ENCODE peak calls at places on chromosomes 2 and 18, in four cellular contexts. U is OCI-LY7; V is HCT116; A is CD8-positive, alpha-beta memory T cell. Q is an unnamed sample. For H3K4me1, the result is how much of the 10 kb centered on the place peaks cover.

GRCh38 chr2:235740821-235741220 is 247.0 kb downstream of the AGAP1 start:
- DNase-seq in U (no peak), V (no peak), A (no peak), Q (peak)

GRCh38 chr2:121237980-121238665 is 46.9 kb downstream of the TFCP2L1 start:
- DNase-seq in A (no peak), V (no peak), U (no peak), Q (no peak)

GRCh38 chr18:23115683-23116096 is 19.6 kb upstream of the CABLES1 start:
- DNase-seq in A (no peak), V (peak), U (no peak), Q (no peak)

GRCh38 chr2:134207589-134208209 is 46.2 kb upstream of the MGAT5 start:
- DNase-seq in U (peak), V (peak), A (peak), Q (peak)

GRCh38 chr2:106038598-106039375 is 155.3 kb downstream of the UXS1 start:
- DNase-seq in U (no peak), A (no peak), V (no peak), Q (no peak)

GRCh38 chr2:226489765-226490164 is 309.9 kb downstream of the IRS1 start:
- DNase-seq in V (no peak), A (no peak), U (no peak), Q (no peak)

GRCh38 chr2:216636570-216637450 is 3.6 kb downstream of the IGFBP2 start:
- DNase-seq in A (no peak), V (peak), U (no peak), Q (peak)

GRCh38 chr2:3588084-3588483 is 6.8 kb upstream of the COLEC11 start:
- DNase-seq in V (no peak), A (no peak), U (no peak), Q (no peak)

GRCh38 chr2:241724975-241725870 is 9.2 kb upstream of the D2HGDH start:
- DNase-seq in V (no peak), U (no peak), A (no peak), Q (no peak)

GRCh38 chr2:189391201-189391600 is 50.1 kb upstream of the WDR75 start:
- DNase-seq in A (no peak), U (no peak), V (no peak), Q (no peak)

GRCh38 chr18:63141777-63142176 is 177.8 kb downstream of the BCL2 start:
- DNase-seq in A (no peak), U (peak), V (no peak), Q (no peak)

GRCh38 chr18:8506251-8507049 is 102.8 kb upstream of the RAB12 start:
- DNase-seq in V (no peak), U (no peak), A (no peak), Q (no peak)

GRCh38 chr18:43671431-43671830 is 394.1 kb upstream of the SYT4 start:
- DNase-seq in A (no peak), U (no peak), V (no peak), Q (no peak)

DNA sequence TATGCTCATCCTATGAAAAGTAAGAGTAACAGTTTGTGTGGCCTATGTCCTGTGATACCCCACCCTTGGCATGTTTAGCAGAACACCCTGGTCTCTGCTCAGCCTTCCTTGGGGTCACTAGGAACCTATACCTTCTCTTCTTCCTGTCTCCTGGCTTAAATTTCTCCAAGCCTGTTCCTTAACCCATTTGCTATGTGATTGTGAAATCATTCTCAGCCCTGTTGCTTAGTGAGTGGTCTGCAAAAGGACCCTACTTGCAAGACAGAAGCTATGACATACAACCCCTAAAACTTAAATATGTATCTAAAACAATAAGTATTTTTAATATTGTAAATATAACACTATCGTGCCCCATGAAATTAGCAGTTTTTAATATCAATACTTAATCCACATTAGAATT is 524.7 kb downstream of the PARD3B start:
- DNase-seq in U (no peak), V (no peak), A (no peak), Q (no peak)
- H3K4me1 ChIP-seq in U (under half), V (under half), A (under half), Q (under half)

GRCh38 chr18:77250926-77251729 is 1.5 kb downstream of the GALR1 start:
- DNase-seq in V (no peak), U (no peak), A (no peak), Q (no peak)
- H3K4me3 ChIP-seq in V (no peak), U (no peak), A (no peak), Q (no peak)

GRCh38 chr2:179443175-179443574 is 178.5 kb upstream of the SESTD1 start:
- DNase-seq in V (no peak), U (no peak), A (no peak), Q (no peak)
- H3K4me1 ChIP-seq in V (under half), U (under half), A (under half), Q (under half)

DNA sequence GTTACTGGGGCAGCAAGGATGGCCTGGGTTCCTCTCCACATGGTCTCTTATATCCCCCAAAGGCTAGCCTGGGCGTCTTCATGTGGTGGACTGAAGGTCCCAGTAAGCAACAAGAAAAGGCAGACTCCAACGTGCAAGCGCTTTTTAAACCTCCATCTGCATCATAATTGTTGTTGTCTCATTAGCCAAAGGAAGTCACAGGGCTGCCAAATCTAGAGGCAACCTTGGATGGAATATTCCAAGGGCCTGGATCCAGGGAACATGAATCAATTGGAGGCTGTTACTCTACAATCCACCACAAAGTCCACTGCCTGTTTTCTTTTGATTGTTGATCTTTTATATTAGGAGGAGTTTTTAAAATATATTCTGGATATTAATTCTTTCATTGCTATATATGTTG is 118.8 kb downstream of the SH3RF3 start:
- DNase-seq in U (no peak), V (no peak), A (no peak), Q (no peak)
- H3K4me3 ChIP-seq in U (no peak), V (no peak), A (no peak), Q (no peak)

DNA sequence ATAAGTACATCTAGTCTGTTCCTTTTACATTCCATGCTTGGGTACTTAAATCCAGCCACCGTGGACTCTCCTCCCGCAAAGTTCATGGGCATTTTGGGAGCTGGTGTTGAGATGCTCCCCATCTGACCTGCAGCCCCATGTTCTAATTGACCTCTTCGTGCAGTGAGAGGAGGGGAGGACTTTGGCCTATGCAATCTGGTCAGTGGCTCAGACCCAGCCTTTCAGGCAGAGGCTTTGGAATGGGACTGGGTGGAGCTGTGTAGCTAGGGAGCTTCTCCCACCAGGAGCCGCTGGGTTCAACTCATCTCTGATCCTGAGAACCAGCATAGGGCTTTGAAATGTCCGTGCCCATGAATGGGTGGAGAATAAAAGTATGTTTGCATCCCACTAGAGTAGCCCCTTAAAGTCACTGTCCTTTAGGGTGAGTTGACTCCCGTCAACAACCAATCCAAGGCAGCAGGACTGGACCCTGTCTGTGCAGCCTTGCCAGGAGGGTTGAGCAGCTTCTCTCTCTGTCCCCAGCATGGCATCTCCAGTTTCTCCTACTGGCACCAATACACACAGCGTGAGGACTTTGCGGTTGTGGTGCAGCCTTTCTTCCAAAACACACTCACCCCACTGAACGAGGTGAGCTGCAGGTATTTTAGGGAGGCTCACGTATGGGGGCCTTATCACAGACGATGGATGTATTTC is 120.0 kb upstream of the PPP1CB start:
- DNase-seq in U (no peak), V (no peak), A (no peak), Q (no peak)
- H3K4me1 ChIP-seq in U (under half), V (under half), A (under half), Q (under half)

GRCh38 chr2:61180686-61181085 is 18.7 kb downstream of the C2orf74 start:
- DNase-seq in A (no peak), U (no peak), V (no peak), Q (no peak)

GRCh38 chr2:61181382-61182058 is 19.5 kb downstream of the C2orf74 start:
- DNase-seq in A (no peak), V (no peak), U (no peak), Q (no peak)

GRCh38 chr2:61183815-61184214 is 21.8 kb downstream of the C2orf74 start:
- DNase-seq in U (no peak), V (no peak), A (no peak), Q (no peak)

GRCh38 chr2:61179701-61180639 is 18.0 kb downstream of the C2orf74 start:
- DNase-seq in V (no peak), A (no peak), U (no peak), Q (no peak)

GRCh38 chr2:61182059-61182383 is 20.0 kb downstream of the C2orf74 start:
- DNase-seq in U (no peak), A (no peak), V (no peak), Q (no peak)
- H3K4me3 ChIP-seq in U (no peak), A (no peak), V (no peak), Q (no peak)

Q was measured in Caco-2.